ENCODE peak calls at places on chromosomes 11 and 22, in ten cellular contexts. T, G, P, V, H, D, U, I, K and Z are unnamed samples. For H3K36me3, the result is how much of the 10 kb centered on the place peaks cover.

GRCh38 chr11:12460441-12460840 is 83.1 kb downstream of the PARVA start:
- DNase-seq in T (no peak), G (no peak), P (no peak), V (peak), H (no peak), D (no peak), U (no peak), I (no peak), K (no peak), Z (no peak)

GRCh38 chr11:30008946-30009525 is 7.8 kb downstream of the KCNA4 start:
- DNase-seq in T (no peak), G (no peak), P (no peak), V (no peak), H (no peak), D (no peak), U (no peak), I (peak), K (no peak), Z (no peak)

GRCh38 chr11:132126973-132127900 is 756.8 kb downstream of the NTM start:
- DNase-seq in T (peak), G (peak), P (no peak), V (peak), H (no peak), D (no peak), U (no peak), I (peak), K (peak), Z (no peak)

GRCh38 chr11:876550-876949 is 33.9 kb downstream of the TSPAN4 start:
- DNase-seq in T (peak), G (no peak), P (no peak), V (no peak), H (no peak), D (no peak), U (no peak), I (no peak), K (peak), Z (no peak)

GRCh38 chr11:36455658-36456111 is 54.4 kb downstream of the TRAF6 start:
- DNase-seq in T (peak), G (no peak), P (no peak), V (peak), H (peak), D (peak), U (peak), I (peak), K (peak), Z (no peak)

GRCh38 chr11:33179431-33179830 is 18.2 kb upstream of the CSTF3 start:
- DNase-seq in T (no peak), G (no peak), P (no peak), V (no peak), H (no peak), D (no peak), U (no peak), I (peak), K (no peak), Z (no peak)

GRCh38 chr11:1257366-1257765 is 34.5 kb downstream of the MUC5B start:
- DNase-seq in T (no peak), G (no peak), P (no peak), V (no peak), H (no peak), D (peak), U (no peak), I (no peak), K (no peak), Z (no peak)

GRCh38 chr11:44728491-44728910 is 1.7 kb downstream of the TSPAN18 start:
- DNase-seq in T (peak), G (no peak), P (no peak), V (peak), H (peak), D (no peak), U (no peak), I (no peak), K (no peak), Z (no peak)

GRCh38 chr22:25162561-25162960 is 37.1 kb upstream of the CRYBB3 start:
- DNase-seq in T (no peak), G (no peak), P (no peak), V (no peak), H (no peak), D (no peak), U (no peak), I (no peak), K (no peak), Z (no peak)

DNA sequence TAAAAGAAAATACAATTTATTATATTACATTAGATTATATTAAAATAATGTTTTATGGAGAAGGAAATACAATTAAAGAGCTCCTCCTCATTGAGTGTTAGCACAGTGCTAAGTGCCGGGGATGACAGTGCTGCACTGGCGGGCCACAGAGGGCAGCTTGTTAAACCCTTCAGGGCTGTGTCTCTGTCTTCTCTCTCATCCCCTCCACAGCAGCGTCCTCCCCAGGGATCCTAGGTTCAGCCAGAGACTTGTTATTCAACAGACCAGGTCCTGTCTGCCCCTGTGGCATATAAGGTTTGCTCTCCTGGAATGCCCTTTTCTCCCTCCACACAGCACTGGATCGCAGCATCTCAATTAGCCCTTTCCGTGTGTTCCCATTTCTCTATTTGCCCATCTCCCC is 14.2 kb downstream of the THYN1 start:
- DNase-seq in T (no peak), G (no peak), P (no peak), V (no peak), H (no peak), D (no peak), U (no peak), I (no peak), K (no peak), Z (no peak)
- H3K4me3 ChIP-seq in T (no peak), G (no peak), P (no peak), V (no peak), H (no peak), D (no peak), U (no peak), I (no peak), K (no peak), Z (no peak)

GRCh38 chr22:49798486-49799151 is 29.1 kb downstream of the BRD1 start:
- DNase-seq in T (no peak), G (no peak), P (peak), V (no peak), H (no peak), D (peak), U (no peak), I (no peak), K (no peak), Z (no peak)
- H3K36me3 ChIP-seq in T (half or more), G (half or more), P (half or more), V (under half), H (half or more), D (half or more), U (under half), I (under half), K (under half), Z (under half)

GRCh38 chr11:6603287-6604080 is at the start of the genes ILK and RRP8:
- DNase-seq in T (peak), G (peak), P (peak), V (peak), H (peak), D (peak), U (peak), I (peak), K (peak), Z (peak)
- TF ChIP-seq CTCF in T (peak), G (no peak), P (no peak), V (peak), H (no peak), D (no peak), U (no peak), I (no peak), K (peak), Z (peak)

GRCh38 chr22:39144101-39144815 is 8.2 kb downstream of the CBX7 start:
- DNase-seq in T (peak), G (no peak), P (peak), V (peak), H (no peak), D (peak), U (peak), I (peak), K (peak), Z (peak)
- H3K4me3 ChIP-seq in T (peak), G (peak), P (peak), V (peak), H (peak), D (peak), U (peak), I (peak), K (peak), Z (peak)

GRCh38 chr22:38228873-38229740 is 27.3 kb downstream of the MAFF start:
- DNase-seq in T (no peak), G (no peak), P (no peak), V (no peak), H (peak), D (no peak), U (peak), I (peak), K (peak), Z (no peak)
- H3K36me3 ChIP-seq in T (half or more), G (under half), P (under half), V (under half), H (half or more), D (half or more), U (under half), I (under half), K (under half), Z (under half)

GRCh38 chr11:17786824-17787525 is 52.4 kb downstream of the KCNC1 start:
- DNase-seq in T (no peak), G (no peak), P (no peak), V (peak), H (no peak), D (no peak), U (no peak), I (peak), K (peak), Z (no peak)
- TF ChIP-seq CTCF in T (no peak), G (no peak), P (no peak), V (no peak), H (no peak), D (no peak), U (no peak), I (no peak), K (no peak), Z (no peak)

GRCh38 chr11:10351435-10351767 is 46.5 kb downstream of the ADM start:
- DNase-seq in T (no peak), G (no peak), P (no peak), V (no peak), H (no peak), D (no peak), U (peak), I (no peak), K (no peak), Z (no peak)
- H3K4me3 ChIP-seq in T (no peak), G (no peak), P (no peak), V (peak), H (no peak), D (no peak), U (no peak), I (no peak), K (no peak), Z (no peak)